ENCODE peak calls at places on chromosomes 6 and 20, in six cellular contexts. Q, R, N, T, K and C are unnamed samples.
A peak's percentile ranks its signal among the peaks of the same experiment; 100 is the strongest.

GRCh38 chr6:48027704-48028435 is 83.1 kb downstream of the PTCHD4 start:
- DNase-seq in Q (no peak), R (no peak), N (no peak), T (no peak), K (no peak), C (no peak)

GRCh38 chr20:49028684-49029083 is 17.4 kb upstream of the CSE1L start:
- DNase-seq in Q (peak; percentile 53), R (peak; percentile 30), N (peak; percentile 79), T (peak; percentile 47), K (peak; percentile 31), C (no peak)

GRCh38 chr20:31630187-31630790 is 7.4 kb upstream of the COX4I2 start:
- DNase-seq in Q (no peak), R (peak; percentile 41), N (no peak), T (no peak), K (peak; percentile 14), C (no peak)

GRCh38 chr20:48823960-48824497 is 3.8 kb downstream of the PREX1 start:
- DNase-seq in Q (no peak), R (no peak), N (peak; percentile 91), T (no peak), K (peak; percentile 50), C (no peak)

GRCh38 chr6:53031281-53031680 is 33.9 kb upstream of the FBXO9 start:
- DNase-seq in Q (no peak), R (no peak), N (no peak), T (no peak), K (no peak), C (no peak)

GRCh38 chr6:100346828-100347227 is 117.9 kb downstream of the SIM1 start:
- DNase-seq in Q (no peak), R (no peak), N (peak; percentile 86), T (no peak), K (no peak), C (no peak)

GRCh38 chr6:148509789-148510581 is 167.3 kb downstream of the SASH1 start:
- DNase-seq in Q (no peak), R (peak; percentile 56), N (peak; percentile 98), T (no peak), K (no peak), C (no peak)

GRCh38 chr6:158677906-158678305 is 28.1 kb downstream of the SYTL3 start:
- DNase-seq in Q (no peak), R (no peak), N (no peak), T (no peak), K (no peak), C (no peak)

GRCh38 chr20:58194176-58194796 is 34.2 kb downstream of the ANKRD60 start:
- DNase-seq in Q (no peak), R (no peak), N (peak; percentile 20), T (no peak), K (no peak), C (no peak)

GRCh38 chr20:58604410-58604881 is 46.6 kb upstream of the STX16 start:
- DNase-seq in Q (no peak), R (no peak), N (no peak), T (peak; percentile 81), K (no peak), C (no peak)

GRCh38 chr6:36928547-36928918 is 26.0 kb upstream of the PI16 start:
- DNase-seq in Q (no peak), R (no peak), N (no peak), T (no peak), K (no peak), C (no peak)

GRCh38 chr20:54459279-54459678 is 16.1 kb upstream of the DOK5 start:
- DNase-seq in Q (no peak), R (no peak), N (no peak), T (no peak), K (no peak), C (no peak)

GRCh38 chr20:13510837-13511488 is 127.8 kb downstream of the TASP1 start:
- DNase-seq in Q (no peak), R (no peak), N (peak; percentile 70), T (no peak), K (no peak), C (no peak)

GRCh38 chr20:31488171-31488570 is 13.1 kb downstream of the REM1 start:
- DNase-seq in Q (no peak), R (no peak), N (no peak), T (no peak), K (no peak), C (no peak)

GRCh38 chr6:26390504-26390903 is 7.6 kb downstream of the BTN2A2 start:
- DNase-seq in Q (no peak), R (no peak), N (no peak), T (no peak), K (no peak), C (no peak)

GRCh38 chr6:155317186-155317585 is 2.9 kb upstream of the TFB1M start:
- DNase-seq in Q (no peak), R (no peak), N (peak; percentile 34), T (no peak), K (peak; percentile 27), C (no peak)

GRCh38 chr6:33837070-33837469 is 33.3 kb upstream of the MLN start:
- DNase-seq in Q (no peak), R (no peak), N (no peak), T (no peak), K (no peak), C (no peak)

GRCh38 chr20:43983359-43983758 is 68.7 kb downstream of the TOX2 start:
- DNase-seq in Q (peak; percentile 62), R (no peak), N (no peak), T (no peak), K (peak; percentile 16), C (no peak)

GRCh38 chr6:37783025-37783825 is 36.3 kb upstream of the ZFAND3 start:
- DNase-seq in Q (peak; percentile 82), R (peak; percentile 35), N (peak; percentile 63), T (peak; percentile 48), K (no peak), C (no peak)

GRCh38 chr20:15799871-15800270 is 773.4 kb downstream of the KIF16B start:
- DNase-seq in Q (no peak), R (no peak), N (peak; percentile 32), T (no peak), K (no peak), C (no peak)

GRCh38 chr6:116572162-116572561 is 858 bp downstream of the RWDD1 start:
- DNase-seq in Q (no peak), R (peak; percentile 57), N (peak; percentile 75), T (peak; percentile 51), K (peak; percentile 37), C (peak; percentile 11)

GRCh38 chr6:148528292-148528691 is 185.7 kb downstream of the SASH1 start:
- DNase-seq in Q (peak; percentile 43), R (no peak), N (peak; percentile 33), T (no peak), K (peak; percentile 19), C (no peak)

GRCh38 chr20:63854069-63854765 is 7.1 kb upstream of the ABHD16B start:
- DNase-seq in Q (peak; percentile 53), R (no peak), N (peak; percentile 14), T (peak; percentile 82), K (no peak), C (no peak)

GRCh38 chr6:125749864-125750691 is 646 bp downstream of the HEY2 start:
- DNase-seq in Q (peak; percentile 48), R (no peak), N (no peak), T (no peak), K (peak; percentile 27), C (no peak)

GRCh38 chr20:59628171-59628570 is 23.8 kb downstream of the PHACTR3 start:
- DNase-seq in Q (no peak), R (no peak), N (no peak), T (no peak), K (no peak), C (no peak)

GRCh38 chr20:12152996-12153395 is 235.3 kb downstream of the BTBD3 start:
- DNase-seq in Q (no peak), R (no peak), N (no peak), T (no peak), K (no peak), C (peak; percentile 44)

GRCh38 chr6:41558033-41558807 is 12.0 kb downstream of the FOXP4 start:
- DNase-seq in Q (no peak), R (no peak), N (peak; percentile 9), T (no peak), K (no peak), C (no peak)

GRCh38 chr6:14882394-14883073 is 363.3 kb upstream of the JARID2 start:
- DNase-seq in Q (no peak), R (no peak), N (no peak), T (no peak), K (no peak), C (peak; percentile 47)

GRCh38 chr6:136961848-136962247 is 39.7 kb downstream of the SLC35D3 start:
- DNase-seq in Q (no peak), R (no peak), N (no peak), T (no peak), K (no peak), C (no peak)

GRCh38 chr6:159727717-159728440 is 573 bp downstream of the WTAP start:
- DNase-seq in Q (peak; percentile 54), R (peak; percentile 28), N (peak; percentile 68), T (no peak), K (peak; percentile 76), C (no peak)

DNA sequence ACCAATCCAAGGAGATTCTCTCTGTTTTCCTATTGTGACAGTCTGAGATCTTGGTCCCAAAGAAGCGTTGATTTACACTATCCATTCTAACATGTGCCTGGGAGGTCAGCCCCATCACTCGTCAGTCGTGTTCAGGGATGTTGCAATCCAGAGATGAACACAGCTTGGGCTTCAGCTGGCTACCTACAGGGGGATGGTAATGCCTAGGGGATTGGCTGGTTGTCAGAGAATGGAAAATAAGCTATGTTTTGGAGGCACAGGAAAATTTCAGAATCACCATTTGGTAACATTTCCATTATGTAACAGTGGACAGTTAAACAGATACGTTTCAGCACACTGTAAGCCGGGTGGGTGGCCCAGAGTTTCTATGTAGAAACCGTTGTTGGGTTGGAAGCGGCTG is 147.1 kb upstream of the RALGAPA2 start:
- DNase-seq in Q (no peak), R (no peak), N (no peak), T (no peak), K (no peak), C (no peak)
- H3K9me2 ChIP-seq in Q (peaks cover 11% of the 10 kb centered on the region), R (no peaks in the 10 kb centered on the region), N (no peaks in the 10 kb centered on the region), T (no peaks in the 10 kb centered on the region), K (no peaks in the 10 kb centered on the region), C (no peaks in the 10 kb centered on the region)

DNA sequence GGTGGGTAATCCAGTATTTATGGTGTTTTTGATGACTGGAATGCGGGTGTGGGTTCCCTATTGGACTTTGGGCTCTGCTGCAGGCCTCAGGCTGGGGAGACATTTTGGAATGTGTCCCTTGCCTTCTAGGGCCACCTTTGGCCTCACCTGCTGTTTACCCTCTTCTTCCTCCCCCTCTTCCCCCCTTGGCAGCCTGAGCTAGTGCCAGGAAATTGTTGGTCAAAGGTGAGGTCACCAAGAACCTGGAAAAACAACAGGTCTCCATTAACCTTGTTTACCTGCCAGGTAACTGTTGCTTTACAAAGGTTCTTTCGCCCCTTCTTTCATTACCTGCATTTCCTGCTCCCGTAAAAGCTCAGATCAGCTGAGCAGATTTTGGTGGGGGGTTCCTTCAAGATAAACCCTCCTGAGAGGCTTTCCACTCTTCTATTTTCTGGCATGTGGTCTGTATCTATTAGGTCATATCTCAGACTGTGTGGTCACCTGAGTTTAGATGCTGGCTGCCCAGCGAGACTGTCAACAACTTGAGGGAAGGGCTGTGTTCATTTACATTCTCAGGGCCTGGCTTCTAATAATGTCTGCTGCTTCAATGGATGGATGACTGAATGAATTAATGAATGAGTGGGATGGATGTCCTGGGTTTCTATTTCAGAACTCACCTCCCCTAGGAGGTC is 34.7 kb downstream of the VEGFA start:
- DNase-seq in Q (no peak), R (peak; percentile 62), N (no peak), T (no peak), K (no peak), C (peak; percentile 74)
- H3K9me2 ChIP-seq in Q (no peaks in the 10 kb centered on the region), R (no peaks in the 10 kb centered on the region), N (no peaks in the 10 kb centered on the region), T (no peaks in the 10 kb centered on the region), K (no peaks in the 10 kb centered on the region), C (no peaks in the 10 kb centered on the region)

GRCh38 chr6:1885576-1886003 is 275.9 kb downstream of the FOXC1 start:
- DNase-seq in Q (no peak), R (no peak), N (no peak), T (no peak), K (no peak), C (no peak)
- H3K9me2 ChIP-seq in Q (no peaks in the 10 kb centered on the region), R (no peaks in the 10 kb centered on the region), N (no peaks in the 10 kb centered on the region), T (no peaks in the 10 kb centered on the region), K (no peaks in the 10 kb centered on the region), C (no peaks in the 10 kb centered on the region)

GRCh38 chr20:3398681-3399252 is 8.7 kb downstream of the DNAAF9 start:
- DNase-seq in Q (no peak), R (no peak), N (peak; percentile 66), T (no peak), K (no peak), C (no peak)
- H3K9me2 ChIP-seq in Q (peaks cover 7% of the 10 kb centered on the region), R (no peaks in the 10 kb centered on the region), N (no peaks in the 10 kb centered on the region), T (no peaks in the 10 kb centered on the region), K (no peaks in the 10 kb centered on the region), C (no peaks in the 10 kb centered on the region)